ENCODE peak calls at places on chromosome 6, in five cellular contexts. One of them, this sample, is unnamed.

GRCh38 chr6:17957488-17957887 is 29.9 kb downstream of the KIF13A start:
- DNase-seq in activated CD4-positive, CD25-positive, alpha-beta regulatory T cell treated with anti-CD3 and anti-CD28 coated beads, Interleukin-2, amount 50 U/mL, for 72 hours: no peak
- DNase-seq in activated T-helper 1 cell treated with Interleukin-2 at 50 U/mL for 16 hours: no peak
- DNase-seq in central memory CD8-positive, alpha-beta T cell: no peak
- DNase-seq in nephron progenitor cell: no peak
- DNase-seq in this sample: no peak

GRCh38 chr6:148803979-148804378 is 57.1 kb downstream of the UST start:
- DNase-seq in nephron progenitor cell: no peak
- DNase-seq in central memory CD8-positive, alpha-beta T cell: no peak
- DNase-seq in activated T-helper 1 cell treated with Interleukin-2 at 50 U/mL for 16 hours: no peak
- DNase-seq in activated CD4-positive, CD25-positive, alpha-beta regulatory T cell treated with anti-CD3 and anti-CD28 coated beads, Interleukin-2, amount 50 U/mL, for 72 hours: no peak
- DNase-seq in this sample: no peak

GRCh38 chr6:46098678-46099077 is 31.1 kb upstream of the ENPP4 start:
- DNase-seq in central memory CD8-positive, alpha-beta T cell: no peak
- DNase-seq in activated T-helper 1 cell treated with Interleukin-2 at 50 U/mL for 16 hours: no peak
- DNase-seq in nephron progenitor cell: no peak
- DNase-seq in activated CD4-positive, CD25-positive, alpha-beta regulatory T cell treated with anti-CD3 and anti-CD28 coated beads, Interleukin-2, amount 50 U/mL, for 72 hours: no peak
- DNase-seq in this sample: no peak

GRCh38 chr6:166996406-166996805 is 2.8 kb upstream of the CEP43 start:
- DNase-seq in activated T-helper 1 cell treated with Interleukin-2 at 50 U/mL for 16 hours: no peak
- DNase-seq in central memory CD8-positive, alpha-beta T cell: no peak
- DNase-seq in activated CD4-positive, CD25-positive, alpha-beta regulatory T cell treated with anti-CD3 and anti-CD28 coated beads, Interleukin-2, amount 50 U/mL, for 72 hours: no peak
- DNase-seq in nephron progenitor cell: no peak
- DNase-seq in this sample: no peak

GRCh38 chr6:38012573-38012972 is 193.0 kb downstream of the ZFAND3 start:
- DNase-seq in activated CD4-positive, CD25-positive, alpha-beta regulatory T cell treated with anti-CD3 and anti-CD28 coated beads, Interleukin-2, amount 50 U/mL, for 72 hours: no peak
- DNase-seq in nephron progenitor cell: peak
- DNase-seq in central memory CD8-positive, alpha-beta T cell: no peak
- DNase-seq in activated T-helper 1 cell treated with Interleukin-2 at 50 U/mL for 16 hours: no peak
- DNase-seq in this sample: no peak

GRCh38 chr6:114342826-114343781 is at the start of gene HS3ST5:
- DNase-seq in activated CD4-positive, CD25-positive, alpha-beta regulatory T cell treated with anti-CD3 and anti-CD28 coated beads, Interleukin-2, amount 50 U/mL, for 72 hours: no peak
- DNase-seq in central memory CD8-positive, alpha-beta T cell: no peak
- DNase-seq in nephron progenitor cell: peak
- DNase-seq in activated T-helper 1 cell treated with Interleukin-2 at 50 U/mL for 16 hours: no peak
- DNase-seq in this sample: peak

GRCh38 chr6:37258405-37258704 is 411 bp upstream of the TMEM217 start:
- DNase-seq in activated CD4-positive, CD25-positive, alpha-beta regulatory T cell treated with anti-CD3 and anti-CD28 coated beads, Interleukin-2, amount 50 U/mL, for 72 hours: no peak
- DNase-seq in activated T-helper 1 cell treated with Interleukin-2 at 50 U/mL for 16 hours: no peak
- DNase-seq in central memory CD8-positive, alpha-beta T cell: no peak
- DNase-seq in nephron progenitor cell: no peak
- DNase-seq in this sample: no peak

GRCh38 chr6:131225959-131226358 is 90.7 kb downstream of the AKAP7 start:
- DNase-seq in nephron progenitor cell: no peak
- DNase-seq in central memory CD8-positive, alpha-beta T cell: no peak
- DNase-seq in activated T-helper 1 cell treated with Interleukin-2 at 50 U/mL for 16 hours: no peak
- DNase-seq in activated CD4-positive, CD25-positive, alpha-beta regulatory T cell treated with anti-CD3 and anti-CD28 coated beads, Interleukin-2, amount 50 U/mL, for 72 hours: no peak
- DNase-seq in this sample: no peak

GRCh38 chr6:119575721-119576120 is 226.2 kb upstream of the MAN1A1 start:
- DNase-seq in central memory CD8-positive, alpha-beta T cell: no peak
- DNase-seq in activated T-helper 1 cell treated with Interleukin-2 at 50 U/mL for 16 hours: no peak
- DNase-seq in nephron progenitor cell: no peak
- DNase-seq in activated CD4-positive, CD25-positive, alpha-beta regulatory T cell treated with anti-CD3 and anti-CD28 coated beads, Interleukin-2, amount 50 U/mL, for 72 hours: no peak
- DNase-seq in this sample: no peak

GRCh38 chr6:112827793-112828192 is 480.7 kb downstream of the RFPL4B start:
- DNase-seq in activated T-helper 1 cell treated with Interleukin-2 at 50 U/mL for 16 hours: no peak
- DNase-seq in activated CD4-positive, CD25-positive, alpha-beta regulatory T cell treated with anti-CD3 and anti-CD28 coated beads, Interleukin-2, amount 50 U/mL, for 72 hours: no peak
- DNase-seq in central memory CD8-positive, alpha-beta T cell: no peak
- DNase-seq in nephron progenitor cell: no peak
- DNase-seq in this sample: no peak

This sample was measured in H9.